ENCODE peak calls at places on chromosomes 3 and 15, in four cellular contexts. L is HepG2, N is K562, G is GM12878. O is an unnamed sample.

GRCh38 chr3:100083209-100083608 is 31.1 kb downstream of the FILIP1L start:
- DNase-seq in L (no peak), N (no peak), G (no peak), O (no peak)

GRCh38 chr3:166519443-166519842 is 682.2 kb upstream of the BCHE start:
- DNase-seq in L (no peak), N (no peak), G (no peak), O (no peak)

GRCh38 chr3:775178-775885 is 317.5 kb upstream of the CNTN6 start:
- DNase-seq in L (no peak), N (no peak), G (no peak), O (no peak)

GRCh38 chr15:71103102-71103676 is 12.1 kb upstream of the THSD4 start:
- DNase-seq in L (peak; percentile 15), N (no peak), G (peak; percentile 26), O (no peak)

GRCh38 chr15:47422901-47423300 is 294.4 kb upstream of the SEMA6D start:
- DNase-seq in L (no peak), N (no peak), G (no peak), O (no peak)

GRCh38 chr3:13565581-13566461 is 16.9 kb downstream of the FBLN2 start:
- DNase-seq in L (no peak), N (peak; percentile 38), G (no peak), O (no peak)

GRCh38 chr15:89177633-89178306 is 43.6 kb downstream of the RLBP1 start:
- DNase-seq in L (peak; percentile 57), N (peak; percentile 56), G (peak; percentile 15), O (peak; percentile 60)

GRCh38 chr3:138939563-138940241 is 7.2 kb downstream of the FOXL2 start:
- DNase-seq in L (no peak), N (no peak), G (no peak), O (peak; percentile 70)

GRCh38 chr3:172317984-172318383 is 130.3 kb downstream of the GHSR start:
- DNase-seq in L (no peak), N (no peak), G (peak; percentile 74), O (no peak)

GRCh38 chr3:162332344-162332743 is 835.7 kb downstream of the OTOL1 start:
- DNase-seq in L (no peak), N (no peak), G (no peak), O (no peak)

GRCh38 chr15:65300924-65301441 is 3.5 kb upstream of the RNU5B-1 start:
- DNase-seq in L (no peak), N (no peak), G (no peak), O (peak; percentile 55)

GRCh38 chr15:50881121-50882048 is 27.1 kb upstream of the AP4E1 start:
- DNase-seq in L (peak; percentile 5), N (no peak), G (peak; percentile 56), O (no peak)

GRCh38 chr3:57972421-57973111 is 35.7 kb upstream of the FLNB start:
- DNase-seq in L (no peak), N (no peak), G (no peak), O (no peak)

GRCh38 chr3:147654827-147655226 is 245.7 kb downstream of the ZIC1 start:
- DNase-seq in L (no peak), N (no peak), G (no peak), O (no peak)

GRCh38 chr15:98280576-98280975 is 320.1 kb downstream of the ARRDC4 start:
- DNase-seq in L (no peak), N (no peak), G (no peak), O (no peak)

GRCh38 chr15:51600114-51600513 is 22.5 kb downstream of the DMXL2 start:
- DNase-seq in L (no peak), N (no peak), G (peak; percentile 15), O (no peak)

GRCh38 chr15:89827821-89828220 is 13.2 kb upstream of the ANPEP start:
- DNase-seq in L (no peak), N (no peak), G (no peak), O (no peak)

GRCh38 chr3:55751730-55752129 is 264.6 kb upstream of the WNT5A start:
- DNase-seq in L (no peak), N (no peak), G (no peak), O (no peak)

GRCh38 chr15:67863442-67863987 is 23.7 kb upstream of the RNU6-1 start:
- DNase-seq in L (peak; percentile 66), N (peak; percentile 84), G (peak; percentile 61), O (peak; percentile 85)

GRCh38 chr3:197027151-197027895 is 2.3 kb downstream of the MELTF start:
- DNase-seq in L (no peak), N (no peak), G (no peak), O (no peak)

GRCh38 chr3:47611577-47611976 is 32.9 kb upstream of the CSPG5 start:
- DNase-seq in L (no peak), N (no peak), G (no peak), O (no peak)
- TF ChIP-seq SP1 in L (no peak), N (no peak), G (no peak), O (no peak)

GRCh38 chr15:56149071-56149470 is 94.6 kb downstream of the RFX7 start:
- DNase-seq in L (no peak), N (no peak), G (no peak), O (no peak)
- TF ChIP-seq ETV6 in L (no peak), N (no peak), G (no peak), O (no peak)

GRCh38 chr15:49645937-49646336 is 25.1 kb downstream of the DTWD1 start:
- DNase-seq in L (peak; percentile 9), N (no peak), G (no peak), O (no peak)
- TF ChIP-seq NR2C2 in L (no peak), N (no peak), G (no peak), O (no peak)

DNA sequence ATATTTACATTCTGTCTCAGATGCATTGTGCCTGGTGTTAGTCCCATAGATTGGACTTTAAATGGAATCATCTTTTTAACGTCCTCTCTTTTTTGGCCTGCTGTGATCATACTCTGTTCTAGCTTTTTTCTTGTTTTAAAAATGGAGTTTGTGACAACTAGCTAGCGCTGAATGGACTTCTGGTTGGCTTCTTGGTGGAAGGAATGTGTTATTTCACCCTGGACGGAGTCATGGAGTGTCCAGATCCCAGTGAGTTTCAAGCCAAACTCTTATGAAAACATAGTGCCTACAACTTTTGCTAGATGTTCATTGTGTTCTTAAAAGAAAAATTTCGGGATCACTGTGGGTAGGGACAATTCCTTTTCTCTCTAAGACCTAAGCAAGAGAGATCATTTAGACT is 192.6 kb downstream of the TCF12 start:
- DNase-seq in L (no peak), N (no peak), G (no peak), O (no peak)
- TF ChIP-seq SP1 in L (no peak), N (no peak), G (no peak), O (no peak)

DNA sequence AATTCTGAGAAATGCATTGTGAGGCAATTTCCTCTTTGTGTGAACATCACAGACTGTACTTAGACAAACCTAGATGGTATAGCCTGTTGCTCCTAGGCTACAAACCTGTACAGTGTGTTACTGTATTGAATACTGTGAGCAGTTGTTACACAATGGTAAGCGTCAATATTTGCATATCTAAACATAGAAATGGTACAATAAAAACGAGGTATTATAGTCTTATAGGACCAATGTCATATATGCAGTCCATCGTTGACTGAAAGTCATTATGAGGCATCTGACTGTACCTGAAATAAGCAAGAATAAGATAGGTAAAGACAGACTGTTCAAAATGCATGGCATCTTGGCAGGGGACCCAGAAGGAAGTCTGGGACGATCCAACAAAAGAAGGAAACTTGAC is 9.4 kb upstream of the SPRED1 start:
- DNase-seq in L (no peak), N (no peak), G (no peak), O (no peak)
- TF ChIP-seq ETV6 in L (no peak), N (no peak), G (no peak), O (no peak)

GRCh38 chr3:70959506-70959905 is 624.0 kb downstream of the FOXP1 start:
- DNase-seq in L (no peak), N (no peak), G (no peak), O (no peak)
- TF ChIP-seq NR2C2 in L (no peak), N (no peak), G (no peak), O (no peak)

GRCh38 chr15:78641876-78642275 is 866 bp upstream of the CHRNB4 start:
- DNase-seq in L (no peak), N (no peak), G (no peak), O (no peak)
- TF ChIP-seq SP1 in L (no peak), N (no peak), G (no peak), O (no peak)

O was measured in WTC11.